ENCODE peak calls at places on chromosomes 16 and 17, in four cellular contexts. L is PC-3, M is uterus, S is fibroblast of lung. J is an unnamed sample.

GRCh38 chr17:78597923-78598545 is 20.8 kb upstream of the DNAH17 start:
- DNase-seq in L (no peak), M (no peak), S (peak), J (no peak)

GRCh38 chr17:77419547-77420475 is 279.0 kb downstream of the SEC14L1 start:
- DNase-seq in L (peak), M (no peak), S (no peak), J (no peak)

GRCh38 chr17:35849469-35850348 is 19.0 kb downstream of the HEATR9 start:
- DNase-seq in L (peak), M (no peak), S (peak), J (peak)

GRCh38 chr17:17790673-17791464 is 45.9 kb downstream of the SREBF1 start:
- DNase-seq in L (no peak), M (no peak), S (no peak), J (no peak)

GRCh38 chr16:48596326-48596725 is 13.7 kb downstream of the N4BP1 start:
- DNase-seq in L (no peak), M (no peak), S (no peak), J (no peak)

GRCh38 chr16:56409195-56409594 is 16.1 kb downstream of the AMFR start:
- DNase-seq in L (peak), M (no peak), S (peak), J (no peak)

GRCh38 chr17:21171309-21171922 is 42.5 kb downstream of the TMEM11 start:
- DNase-seq in L (no peak), M (no peak), S (no peak), J (peak)

GRCh38 chr17:7820231-7820630 is 13.8 kb upstream of the KDM6B start:
- DNase-seq in L (no peak), M (no peak), S (no peak), J (no peak)

GRCh38 chr16:67415872-67416793 is at the start of gene ZDHHC1:
- DNase-seq in L (peak), M (peak), S (peak), J (no peak)

GRCh38 chr16:10885246-10885645 is 8.2 kb downstream of the CIITA start:
- DNase-seq in L (no peak), M (no peak), S (no peak), J (no peak)

GRCh38 chr17:17325228-17325627 is 22.1 kb downstream of the NT5M start:
- DNase-seq in L (no peak), M (no peak), S (no peak), J (no peak)

GRCh38 chr17:44348234-44348987 is 3.3 kb downstream of the GRN start:
- DNase-seq in L (no peak), M (no peak), S (no peak), J (peak)

GRCh38 chr17:75876938-75877751 is 1.2 kb downstream of the TRIM47 start:
- DNase-seq in L (peak), M (peak), S (peak), J (peak)

GRCh38 chr16:57918444-57918843 is 52.5 kb downstream of the CNGB1 start:
- DNase-seq in L (no peak), M (no peak), S (no peak), J (no peak)

GRCh38 chr17:10398352-10398751 is 23.4 kb downstream of the MYH8 start:
- DNase-seq in L (no peak), M (no peak), S (no peak), J (no peak)

GRCh38 chr16:68246671-68247070 is 1.5 kb downstream of the PLA2G15 start:
- DNase-seq in L (no peak), M (no peak), S (no peak), J (no peak)

GRCh38 chr16:4681471-4682083 is 11.8 kb upstream of the NUDT16L1 start:
- DNase-seq in L (no peak), M (no peak), S (no peak), J (no peak)

GRCh38 chr16:84357191-84357651 is 11.1 kb upstream of the ATP2C2 start:
- DNase-seq in L (peak), M (no peak), S (peak), J (no peak)

DNA sequence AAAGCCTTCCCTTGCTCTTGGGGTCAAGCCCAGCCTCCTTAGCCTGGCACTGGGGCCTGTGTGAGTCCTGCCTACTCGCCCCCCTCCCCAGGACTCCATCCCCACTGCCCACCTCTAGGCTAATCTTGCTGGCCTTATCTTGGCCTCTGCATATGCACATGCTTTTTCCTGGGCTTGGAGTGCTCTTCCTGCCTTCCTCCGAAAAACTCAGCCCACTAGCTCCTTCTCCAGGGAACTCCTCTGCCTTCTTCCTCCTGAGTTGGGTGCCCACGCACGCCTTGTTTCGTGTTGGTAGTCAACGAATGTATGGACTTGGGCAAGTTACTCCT is 16.5 kb downstream of the TBX2 start:
- DNase-seq in L (no peak), M (no peak), S (no peak), J (no peak)
- H3K27ac ChIP-seq in L (no peak), M (peak), S (peak), J (peak)

GRCh38 chr16:20904507-20905079 is 4.0 kb downstream of the LYRM1 start:
- DNase-seq in L (peak), M (no peak), S (peak), J (no peak)
- H3K4me3 ChIP-seq in L (peak), M (no peak), S (no peak), J (no peak)

GRCh38 chr17:43211480-43212402 is at the start of gene TMEM106A:
- DNase-seq in L (no peak), M (peak), S (peak), J (peak)
- TF ChIP-seq CTCF in L (no peak), M (peak), S (peak), J (no peak)

GRCh38 chr17:81928497-81929252 is 1.1 kb upstream of the MAFG start:
- DNase-seq in L (peak), M (no peak), S (no peak), J (no peak)
- H3K27ac ChIP-seq in L (peak), M (no peak), S (no peak), J (no peak)